ENCODE peak calls at places on chromosomes 5 and 9, in seven cellular contexts. One of them, this sample, is unnamed. For H3K27me3 and H3K36me3, the result is how much of the 10 kb centered on the place peaks cover.

GRCh38 chr9:136886610-136887597 is 588 bp downstream of the TRAF2 start:
- DNase-seq in PC-3: no peak
- DNase-seq in MM.1S: no peak
- DNase-seq in adipocyte: peak
- DNase-seq in cardiac muscle cell: no peak
- DNase-seq in iPS DF 6.9: no peak
- DNase-seq in neural progenitor cell: peak
- DNase-seq in this sample: peak

GRCh38 chr9:136403915-136404800 is 4.2 kb upstream of the SNAPC4 start:
- DNase-seq in MM.1S: no peak
- DNase-seq in PC-3: no peak
- DNase-seq in adipocyte: no peak
- DNase-seq in neural progenitor cell: no peak
- DNase-seq in iPS DF 6.9: no peak
- DNase-seq in cardiac muscle cell: no peak
- DNase-seq in this sample: no peak

GRCh38 chr9:133783331-133783731 is 45.2 kb upstream of the SARDH start:
- DNase-seq in PC-3: no peak
- DNase-seq in adipocyte: no peak
- DNase-seq in iPS DF 6.9: no peak
- DNase-seq in cardiac muscle cell: no peak
- DNase-seq in MM.1S: no peak
- DNase-seq in neural progenitor cell: no peak
- DNase-seq in this sample: no peak

GRCh38 chr5:92800360-92800759 is 780.7 kb downstream of the NR2F1-AS1 start:
- DNase-seq in PC-3: no peak
- DNase-seq in MM.1S: no peak
- DNase-seq in iPS DF 6.9: no peak
- DNase-seq in adipocyte: peak
- DNase-seq in cardiac muscle cell: peak
- DNase-seq in neural progenitor cell: no peak
- DNase-seq in this sample: no peak

GRCh38 chr9:6197330-6197729 is 18.3 kb upstream of the IL33 start:
- DNase-seq in PC-3: peak
- DNase-seq in MM.1S: no peak
- DNase-seq in cardiac muscle cell: peak
- DNase-seq in neural progenitor cell: peak
- DNase-seq in adipocyte: peak
- DNase-seq in iPS DF 6.9: peak
- DNase-seq in this sample: peak

GRCh38 chr5:53048248-53048647 is 59.1 kb downstream of the ITGA2 start:
- DNase-seq in adipocyte: no peak
- DNase-seq in cardiac muscle cell: no peak
- DNase-seq in MM.1S: no peak
- DNase-seq in neural progenitor cell: no peak
- DNase-seq in PC-3: no peak
- DNase-seq in iPS DF 6.9: no peak
- DNase-seq in this sample: no peak

GRCh38 chr5:174571662-174572397 is 152.6 kb upstream of the MSX2 start:
- DNase-seq in cardiac muscle cell: peak
- DNase-seq in neural progenitor cell: peak
- DNase-seq in iPS DF 6.9: no peak
- DNase-seq in PC-3: peak
- DNase-seq in MM.1S: no peak
- DNase-seq in adipocyte: peak
- DNase-seq in this sample: peak

GRCh38 chr5:41610402-41610801 is 100.0 kb upstream of the PLCXD3 start:
- DNase-seq in MM.1S: no peak
- DNase-seq in cardiac muscle cell: no peak
- DNase-seq in neural progenitor cell: no peak
- DNase-seq in iPS DF 6.9: no peak
- DNase-seq in PC-3: no peak
- DNase-seq in adipocyte: no peak
- DNase-seq in this sample: no peak

GRCh38 chr9:99811598-99812383 is 9.9 kb upstream of the NR4A3 start:
- DNase-seq in PC-3: no peak
- DNase-seq in adipocyte: no peak
- DNase-seq in MM.1S: no peak
- DNase-seq in cardiac muscle cell: no peak
- DNase-seq in iPS DF 6.9: no peak
- DNase-seq in neural progenitor cell: no peak
- DNase-seq in this sample: no peak

GRCh38 chr5:176803943-176804498 is 6.3 kb upstream of the UNC5A start:
- DNase-seq in iPS DF 6.9: no peak
- DNase-seq in PC-3: peak
- DNase-seq in adipocyte: peak
- DNase-seq in neural progenitor cell: peak
- DNase-seq in cardiac muscle cell: peak
- DNase-seq in MM.1S: peak
- DNase-seq in this sample: peak

GRCh38 chr5:168656633-168657032 is 77.5 kb upstream of the PANK3 start:
- DNase-seq in PC-3: peak
- DNase-seq in adipocyte: peak
- DNase-seq in MM.1S: no peak
- DNase-seq in iPS DF 6.9: no peak
- DNase-seq in neural progenitor cell: no peak
- DNase-seq in cardiac muscle cell: peak
- DNase-seq in this sample: no peak

GRCh38 chr5:134526483-134527155 is 1.1 kb downstream of the JADE2 start:
- DNase-seq in cardiac muscle cell: peak
- DNase-seq in MM.1S: peak
- DNase-seq in neural progenitor cell: peak
- DNase-seq in PC-3: peak
- DNase-seq in iPS DF 6.9: no peak
- DNase-seq in adipocyte: peak
- DNase-seq in this sample: peak

GRCh38 chr9:72633966-72634365 is 112.6 kb downstream of the TMC1 start:
- DNase-seq in neural progenitor cell: no peak
- DNase-seq in MM.1S: no peak
- DNase-seq in cardiac muscle cell: peak
- DNase-seq in iPS DF 6.9: no peak
- DNase-seq in PC-3: peak
- DNase-seq in adipocyte: peak
- DNase-seq in this sample: no peak

GRCh38 chr9:95103385-95104087 is 214.0 kb downstream of the FANCC start:
- DNase-seq in adipocyte: no peak
- DNase-seq in MM.1S: no peak
- DNase-seq in iPS DF 6.9: no peak
- DNase-seq in neural progenitor cell: no peak
- DNase-seq in PC-3: no peak
- DNase-seq in cardiac muscle cell: peak
- DNase-seq in this sample: peak

GRCh38 chr9:30932226-30932625 is 1452.2 kb upstream of the ACO1 start:
- DNase-seq in adipocyte: peak
- DNase-seq in cardiac muscle cell: no peak
- DNase-seq in iPS DF 6.9: no peak
- DNase-seq in neural progenitor cell: no peak
- DNase-seq in PC-3: peak
- DNase-seq in MM.1S: no peak
- DNase-seq in this sample: no peak

GRCh38 chr5:137923856-137924255 is 34.6 kb downstream of the PKD2L2 start:
- DNase-seq in adipocyte: peak
- DNase-seq in neural progenitor cell: peak
- DNase-seq in MM.1S: no peak
- DNase-seq in iPS DF 6.9: no peak
- DNase-seq in PC-3: no peak
- DNase-seq in cardiac muscle cell: peak
- DNase-seq in this sample: no peak

GRCh38 chr9:108434502-108434901 is 421.3 kb downstream of the ACTL7B start:
- DNase-seq in PC-3: no peak
- DNase-seq in adipocyte: no peak
- DNase-seq in iPS DF 6.9: no peak
- DNase-seq in neural progenitor cell: no peak
- DNase-seq in cardiac muscle cell: peak
- DNase-seq in MM.1S: no peak
- DNase-seq in this sample: no peak

GRCh38 chr5:17156463-17156862 is 61.0 kb upstream of the BASP1 start:
- DNase-seq in neural progenitor cell: no peak
- DNase-seq in iPS DF 6.9: no peak
- DNase-seq in adipocyte: no peak
- DNase-seq in cardiac muscle cell: no peak
- DNase-seq in PC-3: peak
- DNase-seq in MM.1S: no peak
- DNase-seq in this sample: no peak

GRCh38 chr5:22708770-22709328 is 144.3 kb downstream of the CDH12 start:
- DNase-seq in neural progenitor cell: peak
- DNase-seq in MM.1S: no peak
- DNase-seq in PC-3: no peak
- DNase-seq in cardiac muscle cell: no peak
- DNase-seq in iPS DF 6.9: no peak
- DNase-seq in adipocyte: no peak
- DNase-seq in this sample: peak

GRCh38 chr5:93022770-93023169 is 558.2 kb downstream of the NR2F1-AS1 start:
- DNase-seq in neural progenitor cell: no peak
- DNase-seq in adipocyte: peak
- DNase-seq in cardiac muscle cell: no peak
- DNase-seq in iPS DF 6.9: no peak
- DNase-seq in MM.1S: no peak
- DNase-seq in PC-3: peak
- DNase-seq in this sample: no peak

GRCh38 chr9:137464291-137464999 is 5.3 kb upstream of the NSMF start:
- DNase-seq in cardiac muscle cell: no peak
- DNase-seq in PC-3: no peak
- DNase-seq in MM.1S: no peak
- DNase-seq in adipocyte: no peak
- DNase-seq in iPS DF 6.9: no peak
- DNase-seq in neural progenitor cell: no peak
- DNase-seq in this sample: peak

GRCh38 chr9:87498046-87498815 is 564 bp downstream of the DAPK1 start:
- DNase-seq in neural progenitor cell: peak
- DNase-seq in adipocyte: peak
- DNase-seq in iPS DF 6.9: no peak
- DNase-seq in MM.1S: peak
- DNase-seq in PC-3: no peak
- DNase-seq in cardiac muscle cell: peak
- DNase-seq in this sample: peak

GRCh38 chr9:131096490-131097258 is at the start of gene AIF1L:
- DNase-seq in adipocyte: peak
- DNase-seq in PC-3: peak
- DNase-seq in MM.1S: no peak
- DNase-seq in iPS DF 6.9: no peak
- DNase-seq in cardiac muscle cell: no peak
- DNase-seq in neural progenitor cell: peak
- DNase-seq in this sample: peak

GRCh38 chr5:137666109-137666850 is 69.6 kb downstream of the KLHL3 start:
- DNase-seq in MM.1S: peak
- DNase-seq in cardiac muscle cell: peak
- DNase-seq in neural progenitor cell: no peak
- DNase-seq in iPS DF 6.9: no peak
- DNase-seq in adipocyte: peak
- DNase-seq in PC-3: peak
- DNase-seq in this sample: no peak

DNA sequence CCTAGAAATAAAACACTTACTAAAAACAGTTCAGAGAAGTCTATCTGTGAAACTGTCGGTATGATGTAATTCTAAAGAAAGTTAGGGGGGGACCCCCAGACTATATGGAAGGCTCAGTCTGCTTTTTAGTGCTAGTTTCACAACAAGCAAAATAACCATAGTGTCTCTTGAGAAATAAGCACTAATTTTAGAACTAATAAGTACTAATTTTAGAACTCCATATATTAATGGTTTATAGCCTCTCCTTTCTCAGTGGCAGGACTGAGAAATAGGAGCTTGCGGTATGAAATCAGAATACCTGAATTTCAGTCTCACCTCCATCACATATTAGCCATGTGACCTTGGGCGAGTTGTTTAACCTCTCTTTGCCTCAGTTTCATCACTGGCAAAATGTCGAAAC is 1.4 kb upstream of the PHF24 start:
- DNase-seq in adipocyte: no peak
- DNase-seq in MM.1S: no peak
- DNase-seq in PC-3: no peak
- DNase-seq in iPS DF 6.9: no peak
- DNase-seq in neural progenitor cell: no peak
- DNase-seq in cardiac muscle cell: no peak
- DNase-seq in this sample: no peak
- H3K27me3 ChIP-seq in adipocyte: half or more
- H3K27me3 ChIP-seq in MM.1S: under half
- H3K27me3 ChIP-seq in PC-3: half or more
- H3K27me3 ChIP-seq in iPS DF 6.9: under half
- H3K27me3 ChIP-seq in neural progenitor cell: half or more
- H3K27me3 ChIP-seq in cardiac muscle cell: half or more
- H3K27me3 ChIP-seq in this sample: under half

GRCh38 chr5:131863700-131864099 is 66.9 kb upstream of the FNIP1 start:
- DNase-seq in PC-3: no peak
- DNase-seq in iPS DF 6.9: no peak
- DNase-seq in cardiac muscle cell: no peak
- DNase-seq in neural progenitor cell: no peak
- DNase-seq in MM.1S: no peak
- DNase-seq in adipocyte: no peak
- DNase-seq in this sample: no peak

GRCh38 chr5:131867524-131867923 is 70.7 kb upstream of the FNIP1 start:
- DNase-seq in cardiac muscle cell: no peak
- DNase-seq in iPS DF 6.9: no peak
- DNase-seq in PC-3: no peak
- DNase-seq in MM.1S: no peak
- DNase-seq in adipocyte: no peak
- DNase-seq in neural progenitor cell: no peak
- DNase-seq in this sample: no peak
- H3K4me3 ChIP-seq in cardiac muscle cell: no peak
- H3K4me3 ChIP-seq in iPS DF 6.9: no peak
- H3K4me3 ChIP-seq in PC-3: no peak
- H3K4me3 ChIP-seq in MM.1S: no peak
- H3K4me3 ChIP-seq in adipocyte: no peak
- H3K4me3 ChIP-seq in neural progenitor cell: no peak
- H3K4me3 ChIP-seq in this sample: no peak

DNA sequence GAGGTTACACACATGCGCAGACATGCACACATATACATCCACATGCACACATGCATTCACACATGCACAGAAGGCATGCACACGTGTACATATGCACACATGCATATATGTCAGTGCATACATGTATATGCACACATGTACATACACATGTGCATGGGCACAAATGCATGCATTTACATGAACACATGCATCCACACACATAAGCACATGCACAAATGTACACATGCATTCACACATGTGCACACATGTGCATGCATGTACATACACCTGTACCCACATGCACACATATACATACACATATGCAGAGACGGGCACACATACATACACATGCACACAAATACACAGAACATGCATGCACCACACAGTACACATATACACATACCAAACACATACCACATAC is 97.7 kb downstream of the SYK start:
- DNase-seq in neural progenitor cell: no peak
- DNase-seq in MM.1S: no peak
- DNase-seq in adipocyte: no peak
- DNase-seq in PC-3: no peak
- DNase-seq in cardiac muscle cell: no peak
- DNase-seq in iPS DF 6.9: no peak
- DNase-seq in this sample: no peak
- H3K36me3 ChIP-seq in neural progenitor cell: under half
- H3K36me3 ChIP-seq in MM.1S: under half
- H3K36me3 ChIP-seq in adipocyte: under half
- H3K36me3 ChIP-seq in PC-3: under half
- H3K36me3 ChIP-seq in cardiac muscle cell: under half
- H3K36me3 ChIP-seq in iPS DF 6.9: under half
- H3K36me3 ChIP-seq in this sample: under half

DNA sequence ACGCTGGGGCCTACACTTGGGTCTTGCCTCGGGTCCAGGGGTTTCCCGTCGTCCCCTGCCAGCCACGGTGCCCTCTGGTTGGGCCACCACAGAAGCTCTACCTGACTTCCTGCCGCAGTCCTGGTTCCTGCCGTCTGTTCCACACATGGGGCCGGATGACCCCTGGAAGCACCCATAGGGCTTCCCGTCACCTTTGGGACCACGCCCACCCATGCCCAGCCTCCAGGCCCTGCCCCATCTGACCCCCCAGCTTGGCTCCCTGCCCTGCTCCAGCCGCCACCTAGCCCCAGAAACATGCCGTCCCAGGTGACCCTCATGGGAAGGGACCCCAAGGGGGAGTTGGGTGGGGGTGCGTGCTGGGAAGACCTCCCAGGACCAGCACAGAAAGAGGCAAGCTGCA is 13.7 kb downstream of the MRPL36 start:
- DNase-seq in MM.1S: no peak
- DNase-seq in cardiac muscle cell: no peak
- DNase-seq in PC-3: no peak
- DNase-seq in neural progenitor cell: no peak
- DNase-seq in adipocyte: no peak
- DNase-seq in iPS DF 6.9: no peak
- DNase-seq in this sample: peak
- H3K27me3 ChIP-seq in MM.1S: under half
- H3K27me3 ChIP-seq in cardiac muscle cell: under half
- H3K27me3 ChIP-seq in PC-3: under half
- H3K27me3 ChIP-seq in neural progenitor cell: under half
- H3K27me3 ChIP-seq in adipocyte: under half
- H3K27me3 ChIP-seq in iPS DF 6.9: under half
- H3K27me3 ChIP-seq in this sample: under half

This sample was measured in H7.